ENCODE peak calls at places on chromosome 20, in four cellular contexts. R is HCT116, E is pancreas, P is AG04450. O is an unnamed sample.

GRCh38 chr20:4066551-4066950 is 51.2 kb upstream of the RNF24 start:
- DNase-seq in P (no peak), R (no peak), E (no peak), O (no peak)

GRCh38 chr20:6038256-6038655 is 15.6 kb downstream of the LRRN4 start:
- DNase-seq in R (no peak), P (no peak), E (no peak), O (no peak)

GRCh38 chr20:32829291-32830005 is 9.7 kb downstream of the MAPRE1 start:
- DNase-seq in R (no peak), E (no peak), P (no peak), O (no peak)

GRCh38 chr20:43744966-43745733 is 18.3 kb upstream of the GTSF1L start:
- DNase-seq in P (no peak), E (no peak), R (no peak), O (no peak)

GRCh38 chr20:56117350-56117749 is 112.0 kb upstream of the CBLN4 start:
- DNase-seq in R (no peak), P (no peak), E (no peak), O (no peak)

GRCh38 chr20:59771506-59772372 is 161.7 kb downstream of the SYCP2 start:
- DNase-seq in E (no peak), R (no peak), P (no peak), O (no peak)

GRCh38 chr20:13996265-13996664 is 949 bp downstream of the MACROD2 start:
- DNase-seq in R (no peak), E (no peak), P (no peak), O (no peak)

GRCh38 chr20:24950836-24951525 is 1.9 kb downstream of the CST7 start:
- DNase-seq in R (no peak), E (no peak), P (no peak), O (no peak)

GRCh38 chr20:40797425-40797824 is 108.4 kb upstream of the MAFB start:
- DNase-seq in P (no peak), R (peak; percentile 23), E (no peak), O (no peak)

GRCh38 chr20:11849976-11850670 is 67.6 kb upstream of the BTBD3 start:
- DNase-seq in E (no peak), P (no peak), R (peak; percentile 8), O (no peak)

GRCh38 chr20:54137115-54137514 is 36.7 kb downstream of the CYP24A1 start:
- DNase-seq in E (no peak), R (no peak), P (no peak), O (no peak)

GRCh38 chr20:266604-267562 is 9.4 kb downstream of the DEFB132 start:
- DNase-seq in R (peak; percentile 65), E (peak; percentile 81), P (peak; percentile 33), O (peak; percentile 90)

GRCh38 chr20:24917797-24918578 is 31.1 kb upstream of the CST7 start:
- DNase-seq in R (peak; percentile 23), P (peak; percentile 33), E (peak; percentile 66), O (peak; percentile 68)

GRCh38 chr20:60749804-60750602 is 502.1 kb upstream of the CDH4 start:
- DNase-seq in R (no peak), P (no peak), E (no peak), O (no peak)

GRCh38 chr20:13995841-13996240 is 525 bp downstream of the MACROD2 start:
- DNase-seq in P (no peak), R (no peak), E (peak; percentile 62), O (peak; percentile 23)

GRCh38 chr20:58895796-58896180 is 43.3 kb downstream of the GNAS start:
- DNase-seq in R (no peak), P (no peak), E (no peak), O (peak; percentile 47)

GRCh38 chr20:59004763-59005522 is 2.1 kb downstream of the CTSZ start:
- DNase-seq in E (no peak), P (no peak), R (no peak), O (no peak)

GRCh38 chr20:54068966-54069365 is 1.4 kb downstream of the BCAS1 start:
- DNase-seq in E (no peak), P (no peak), R (no peak), O (no peak)

GRCh38 chr20:48025061-48025515 is 239.8 kb upstream of the SULF2 start:
- DNase-seq in E (no peak), R (no peak), P (no peak), O (no peak)

GRCh38 chr20:59777321-59777705 is 156.1 kb downstream of the SYCP2 start:
- DNase-seq in R (no peak), E (no peak), P (no peak), O (no peak)

GRCh38 chr20:47024461-47024937 is 129.9 kb downstream of the EYA2 start:
- DNase-seq in E (no peak), R (no peak), P (peak; percentile 61), O (no peak)

GRCh38 chr20:10430000-10430466 is 4.0 kb downstream of the MKKS start:
- DNase-seq in R (no peak), E (no peak), P (no peak), O (no peak)

GRCh38 chr20:57056651-57057050 is 209.8 kb downstream of the BMP7 start:
- DNase-seq in E (no peak), P (no peak), R (no peak), O (no peak)

GRCh38 chr20:50957798-50958732 is at the start of gene DPM1:
- DNase-seq in E (peak; percentile 81), P (peak; percentile 77), R (no peak), O (peak; percentile 88)

GRCh38 chr20:58712116-58712822 is 19.7 kb downstream of the NPEPL1 start:
- DNase-seq in E (no peak), P (no peak), R (no peak), O (peak; percentile 34)

GRCh38 chr20:53386186-53386681 is 207.4 kb downstream of the ZNF217 start:
- DNase-seq in E (no peak), P (no peak), R (no peak), O (no peak)

GRCh38 chr20:60408435-60408834 is 450.2 kb downstream of the CDH26 start:
- DNase-seq in E (no peak), R (no peak), P (no peak), O (no peak)

GRCh38 chr20:2470051-2470431 is 548 bp downstream of the SNRPB start:
- DNase-seq in R (no peak), E (peak; percentile 18), P (no peak), O (peak; percentile 25)

GRCh38 chr20:53611449-53611894 is 17.8 kb upstream of the ZNF217 start:
- DNase-seq in E (no peak), P (peak; percentile 92), R (peak; percentile 78), O (no peak)

GRCh38 chr20:62475027-62475818 is 572 bp downstream of the GATA5 start:
- DNase-seq in P (no peak), E (no peak), R (no peak), O (no peak)
- H3K4me3 ChIP-seq in P (no peak overlapping the region), E (no peak overlapping the region), R (no peak overlapping the region), O (no peak overlapping the region)

GRCh38 chr20:7940341-7940740 is at the start of gene HAO1:
- DNase-seq in E (no peak), R (no peak), P (no peak), O (no peak)
- H3K27ac ChIP-seq in E (no peak within 1 kb of the TSS), R (no peak within 1 kb of the TSS), P (no peak within 1 kb of the TSS), O (no peak within 1 kb of the TSS)

GRCh38 chr20:18019068-18019467 is 38.6 kb downstream of the OVOL2 start:
- DNase-seq in E (no peak), P (no peak), R (no peak), O (no peak)
- TF ChIP-seq CTCF in E (no peak), P (peak; percentile 32), R (peak; percentile 20), O (peak; percentile 26)

GRCh38 chr20:31516166-31516565 is 1.9 kb downstream of the HM13 start:
- DNase-seq in P (no peak), E (no peak), R (no peak), O (no peak)
- H3K4me3 ChIP-seq in P (peak overlapping the region; percentile 99), E (peak overlapping the region; percentile 91), R (peak overlapping the region; percentile 97), O (peak overlapping the region; percentile 87)

GRCh38 chr20:38073307-38074010 is 39.9 kb downstream of the RPRD1B start:
- DNase-seq in E (peak; percentile 17), R (peak; percentile 24), P (peak; percentile 93), O (no peak)
- H3K27ac ChIP-seq in E (no peak overlapping the region), R (no peak overlapping the region), P (peak overlapping the region; percentile 60), O (peak overlapping the region; percentile 6)

DNA sequence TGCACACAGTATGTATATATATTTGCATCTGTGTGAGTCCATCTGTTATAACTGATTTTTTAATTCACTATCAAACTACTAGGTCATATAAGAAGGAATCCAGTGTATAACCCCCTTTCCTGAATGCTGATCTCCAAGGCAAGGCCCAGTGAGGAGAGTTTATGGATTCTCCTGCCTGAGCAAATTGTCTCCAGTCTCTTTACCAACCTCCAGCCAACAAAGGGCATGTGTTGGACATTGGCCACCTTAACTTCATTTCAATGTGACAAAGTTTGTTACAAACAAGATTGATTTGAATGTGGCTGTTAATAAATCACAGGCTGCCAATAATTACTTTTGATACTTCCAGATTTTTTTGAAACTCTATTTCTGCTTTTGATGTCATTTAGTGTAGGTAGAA is 191.6 kb downstream of the HAO1 start:
- DNase-seq in R (no peak), E (no peak), P (no peak), O (no peak)
- TF ChIP-seq CTCF in R (no peak), E (no peak), P (no peak), O (no peak)

O was measured in dorsolateral prefrontal cortex.